ENCODE peak calls at places on chromosomes 11 and 22, in five cellular contexts. L is right lobe of liver, O is fibroblast of lung, W is IMR-90, P is right atrium auricular region. J is an unnamed sample.
A peak's percentile ranks its signal among the peaks of the same experiment; 100 is the strongest.

GRCh38 chr11:34437224-34437879 is 1.4 kb upstream of the CAT start:
- DNase-seq in L (no peak), O (no peak), W (no peak), P (no peak), J (no peak)

GRCh38 chr22:43090130-43090789 is 1.1 kb upstream of the TTLL1 start:
- DNase-seq in L (no peak), O (peak; percentile 89), W (peak; percentile 80), P (peak; percentile 72), J (no peak)

GRCh38 chr11:43933608-43934358 is 8.7 kb upstream of the C11orf96 start:
- DNase-seq in L (no peak), O (peak; percentile 56), W (peak; percentile 48), P (no peak), J (no peak)

GRCh38 chr11:126112547-126112946 is 49.9 kb upstream of the CDON start:
- DNase-seq in L (no peak), O (no peak), W (no peak), P (peak; percentile 91), J (no peak)

GRCh38 chr11:9741260-9741659 is 77.4 kb downstream of the SWAP70 start:
- DNase-seq in L (no peak), O (no peak), W (no peak), P (no peak), J (no peak)

GRCh38 chr22:36227396-36227795 is 11.9 kb downstream of the APOL2 start:
- DNase-seq in L (no peak), O (no peak), W (no peak), P (no peak), J (no peak)

GRCh38 chr22:29116397-29117123 is 43.7 kb downstream of the KREMEN1 start:
- DNase-seq in L (no peak), O (peak; percentile 31), W (peak; percentile 84), P (no peak), J (no peak)

GRCh38 chr22:17929909-17930308 is 94.5 kb downstream of the MICAL3 start:
- DNase-seq in L (no peak), O (no peak), W (no peak), P (no peak), J (no peak)

GRCh38 chr22:20248461-20248959 is 19.6 kb downstream of the RTN4R start:
- DNase-seq in L (no peak), O (no peak), W (no peak), P (no peak), J (no peak)

GRCh38 chr11:2513441-2513840 is 68.6 kb downstream of the KCNQ1 start:
- DNase-seq in L (no peak), O (no peak), W (no peak), P (no peak), J (no peak)

GRCh38 chr22:27045103-27045940 is 387.9 kb downstream of the MIAT start:
- DNase-seq in L (no peak), O (peak; percentile 86), W (peak; percentile 36), P (no peak), J (no peak)

GRCh38 chr22:36327922-36328551 is 59.7 kb downstream of the MYH9 start:
- DNase-seq in L (no peak), O (peak; percentile 79), W (peak; percentile 78), P (peak; percentile 82), J (no peak)

GRCh38 chr11:107928767-107929507 is 689 bp downstream of the RAB39A start:
- DNase-seq in L (peak; percentile 55), O (no peak), W (no peak), P (no peak), J (peak; percentile 17)

GRCh38 chr11:58059011-58059358 is 28.2 kb downstream of the OR6Q1 start:
- DNase-seq in L (no peak), O (peak; percentile 97), W (peak; percentile 92), P (no peak), J (no peak)

GRCh38 chr11:13939952-13940610 is 22.4 kb upstream of the SPON1 start:
- DNase-seq in L (no peak), O (no peak), W (no peak), P (no peak), J (no peak)

GRCh38 chr11:126443120-126443519 is 87.6 kb downstream of the ST3GAL4 start:
- DNase-seq in L (no peak), O (no peak), W (no peak), P (no peak), J (no peak)

GRCh38 chr11:72069787-72070251 is 10.5 kb downstream of the NUMA1 start:
- DNase-seq in L (peak; percentile 84), O (peak; percentile 90), W (peak; percentile 84), P (peak; percentile 92), J (peak; percentile 59)

GRCh38 chr22:30460147-30460546 is 11.7 kb downstream of the SEC14L3 start:
- DNase-seq in L (peak; percentile 91), O (no peak), W (no peak), P (no peak), J (no peak)

GRCh38 chr11:27464155-27464759 is 8.3 kb downstream of the LGR4 start:
- DNase-seq in L (no peak), O (peak; percentile 88), W (peak; percentile 44), P (no peak), J (no peak)

GRCh38 chr22:36326178-36327161 is 61.3 kb downstream of the MYH9 start:
- DNase-seq in L (no peak), O (no peak), W (no peak), P (no peak), J (no peak)

GRCh38 chr11:70381872-70382842 is 16.2 kb upstream of the CTTN start:
- DNase-seq in L (no peak), O (peak; percentile 87), W (peak; percentile 95), P (no peak), J (no peak)

GRCh38 chr11:93524173-93524536 is 19.0 kb downstream of the SMCO4 start:
- DNase-seq in L (no peak), O (no peak), W (no peak), P (no peak), J (no peak)

DNA sequence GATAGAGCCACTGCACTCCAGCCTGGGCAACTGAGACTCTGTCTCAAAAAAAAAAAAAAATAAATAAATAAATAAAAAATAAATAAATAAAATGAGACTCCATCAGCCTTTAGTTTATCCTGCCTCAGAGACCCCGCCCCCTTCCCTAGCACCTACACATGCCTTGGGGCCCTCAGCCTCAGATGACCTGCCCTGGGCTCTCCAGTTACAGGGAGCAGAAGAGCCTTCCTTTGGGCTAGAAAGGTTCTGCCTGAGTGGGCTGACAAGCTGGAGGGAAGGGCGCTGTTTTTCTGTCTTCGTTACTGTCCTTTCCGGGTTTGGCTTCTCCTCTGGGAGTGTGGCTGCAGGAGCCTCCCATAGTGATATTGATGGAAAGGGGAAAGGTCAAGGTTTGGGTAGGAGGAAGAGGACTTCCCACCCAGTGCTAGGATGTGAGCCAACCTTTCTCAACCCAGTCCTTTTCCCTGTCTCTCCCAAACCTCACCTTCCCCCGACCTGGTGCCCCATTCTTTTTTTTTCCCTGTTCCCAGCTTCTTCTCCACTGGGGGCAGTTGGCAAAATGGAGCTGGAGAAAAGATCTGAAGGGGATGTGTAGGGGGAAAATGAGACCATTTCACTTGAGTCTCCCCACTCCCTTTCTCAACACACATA is 1.5 kb upstream of the SF3B2 start:
- DNase-seq in L (no peak), O (no peak), W (no peak), P (no peak), J (no peak)
- H3K27ac ChIP-seq in L (no peak overlapping the region), O (peak overlapping the region; percentile 94), W (peak overlapping the region; percentile 58), P (peak overlapping the region; percentile 94), J (peak overlapping the region; percentile 82)

GRCh38 chr22:46061431-46062231 is 84.7 kb upstream of the WNT7B start:
- DNase-seq in L (peak; percentile 85), O (no peak), W (no peak), P (no peak), J (no peak)
- H3K27ac ChIP-seq in L (peak overlapping the region; percentile 81), O (no peak overlapping the region), W (no peak overlapping the region), P (peak overlapping the region; percentile 26), J (peak overlapping the region; percentile 99)

DNA sequence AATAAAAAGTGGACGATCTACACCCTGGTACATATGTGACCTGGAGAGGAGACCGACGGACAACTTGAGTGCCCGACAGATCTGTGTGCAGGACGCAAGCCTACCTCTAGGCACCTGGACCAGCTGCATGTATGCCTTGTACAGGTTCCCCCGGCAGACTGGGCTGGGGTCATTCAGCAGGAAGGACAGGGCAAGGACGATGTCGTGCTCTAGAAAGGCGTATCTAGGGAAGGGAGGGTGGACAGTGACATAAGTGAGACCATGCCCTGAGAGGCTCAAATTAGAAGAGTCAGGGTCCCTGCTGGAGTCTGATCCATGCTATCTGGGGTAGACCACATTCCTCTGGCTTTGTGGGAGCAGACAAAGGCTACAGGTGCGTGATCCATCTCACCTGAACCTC is 7.9 kb downstream of the RSPH14 start:
- DNase-seq in L (no peak), O (no peak), W (no peak), P (no peak), J (no peak)
- H3K27ac ChIP-seq in L (no peak overlapping the region), O (no peak overlapping the region), W (no peak overlapping the region), P (no peak overlapping the region), J (no peak overlapping the region)

DNA sequence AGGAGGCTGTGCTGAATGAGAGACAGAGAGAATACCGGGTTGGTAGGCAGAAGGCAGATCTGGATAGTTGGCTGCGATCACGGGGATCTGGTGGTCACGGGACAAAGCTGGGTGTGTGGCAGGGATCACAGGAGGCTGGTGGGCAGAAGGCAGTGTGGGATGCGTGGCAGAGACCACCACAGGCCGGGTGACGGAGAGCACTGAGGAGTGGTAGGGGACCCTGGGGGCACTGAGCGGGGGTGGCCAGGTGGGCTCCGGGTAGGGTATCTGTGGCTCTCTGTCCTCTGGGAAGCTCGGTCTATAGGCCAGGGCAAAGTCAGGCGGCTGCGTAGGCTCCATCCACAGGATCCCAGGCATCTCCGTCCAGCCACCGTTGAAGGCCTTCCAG is 1.4 kb downstream of the CD248 start:
- DNase-seq in L (no peak), O (no peak), W (no peak), P (no peak), J (no peak)
- H3K27ac ChIP-seq in L (no peak overlapping the region), O (peak overlapping the region; percentile 97), W (peak overlapping the region; percentile 93), P (peak overlapping the region; percentile 90), J (no peak overlapping the region)

GRCh38 chr11:19570889-19571288 is 141.7 kb upstream of the NAV2 start:
- DNase-seq in L (no peak), O (no peak), W (no peak), P (no peak), J (no peak)

GRCh38 chr11:19565639-19566038 is 147.0 kb upstream of the NAV2 start:
- DNase-seq in L (no peak), O (no peak), W (no peak), P (peak; percentile 56), J (no peak)

GRCh38 chr11:19562156-19562555 is 150.5 kb upstream of the NAV2 start:
- DNase-seq in L (no peak), O (no peak), W (no peak), P (peak; percentile 26), J (no peak)

GRCh38 chr11:19567996-19568395 is 144.6 kb upstream of the NAV2 start:
- DNase-seq in L (no peak), O (no peak), W (no peak), P (no peak), J (no peak)

GRCh38 chr11:19566583-19567379 is 145.9 kb upstream of the NAV2 start:
- DNase-seq in L (no peak), O (no peak), W (no peak), P (no peak), J (no peak)
- H3K27ac ChIP-seq in L (no peak overlapping the region), O (no peak overlapping the region), W (no peak overlapping the region), P (no peak overlapping the region), J (no peak overlapping the region)

DNA sequence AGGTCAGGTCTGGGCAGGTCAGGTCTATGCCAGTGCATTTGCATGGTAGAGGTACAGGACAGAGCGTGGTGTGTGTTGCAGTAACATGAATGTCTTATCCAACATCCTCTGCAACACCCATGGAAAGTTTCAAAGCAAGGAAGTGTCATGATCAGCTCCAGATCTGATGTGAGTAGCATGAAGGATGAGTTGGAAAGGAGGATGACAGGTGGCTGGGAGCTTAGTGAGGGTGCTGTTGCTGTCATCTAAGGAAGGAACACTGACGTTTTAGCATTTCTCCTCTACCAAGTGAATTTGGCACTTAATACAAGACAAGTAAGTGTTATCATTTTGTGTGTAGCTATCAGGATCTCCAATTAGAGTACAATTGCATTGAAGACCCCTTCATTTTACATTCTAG is 65.1 kb downstream of the GRK3 start:
- DNase-seq in L (no peak), O (no peak), W (no peak), P (no peak), J (no peak)
- H3K27ac ChIP-seq in L (no peak overlapping the region), O (no peak overlapping the region), W (no peak overlapping the region), P (no peak overlapping the region), J (no peak overlapping the region)

J was measured in substantia nigra.